ENCODE peak calls at places on chromosomes 2 and 18, in eight cellular contexts. N is WTC11; W is activated T-cell treated with anti-CD3 and anti-CD28 coated beads, Interleukin-2, amount 50 U/mL, for 72 hours; H is A549; C is left lung; F is CD4-positive, CD25-positive, alpha-beta regulatory T cell; O is heart left ventricle; Y is HCT116. V is an unnamed sample.

GRCh38 chr2:60285476-60286316 is 267.8 kb downstream of the BCL11A start:
- ATAC-seq in N (peak), W (no peak), H (no peak), C (no peak), F (no peak), O (no peak), Y (no peak), V (peak)

GRCh38 chr2:194455358-194455757 is 1201.7 kb upstream of the SLC39A10 start:
- ATAC-seq in N (no peak), W (no peak), H (no peak), C (no peak), F (no peak), O (no peak), Y (no peak), V (no peak)

GRCh38 chr2:144437636-144438035 is 82.3 kb downstream of the ZEB2 start:
- ATAC-seq in N (no peak), W (no peak), H (no peak), C (no peak), F (no peak), O (no peak), Y (no peak), V (no peak)

GRCh38 chr2:238176565-238176964 is 17.8 kb downstream of the ERFE start:
- ATAC-seq in N (no peak), W (no peak), H (no peak), C (no peak), F (no peak), O (no peak), Y (no peak), V (no peak)

GRCh38 chr2:234278556-234279286 is 218.2 kb downstream of the ARL4C start:
- ATAC-seq in N (no peak), W (peak), H (no peak), C (no peak), F (peak), O (no peak), Y (no peak), V (no peak)

GRCh38 chr2:74513605-74514367 is 464 bp upstream of the TLX2 start:
- ATAC-seq in N (peak), W (peak), H (peak), C (no peak), F (no peak), O (no peak), Y (no peak), V (no peak)

GRCh38 chr2:152445791-152446201 is 110.8 kb downstream of the FMNL2 start:
- ATAC-seq in N (no peak), W (peak), H (peak), C (peak), F (no peak), O (peak), Y (no peak), V (peak)

GRCh38 chr2:157747695-157748370 is 119.2 kb upstream of the ACVR1C start:
- ATAC-seq in N (no peak), W (peak), H (no peak), C (peak), F (no peak), O (no peak), Y (no peak), V (peak)

GRCh38 chr2:136479696-136480095 is 285.6 kb upstream of the THSD7B start:
- ATAC-seq in N (no peak), W (no peak), H (no peak), C (no peak), F (no peak), O (no peak), Y (no peak), V (no peak)

GRCh38 chr2:160647967-160648685 is 154.5 kb upstream of the RBMS1 start:
- ATAC-seq in N (peak), W (no peak), H (no peak), C (peak), F (no peak), O (peak), Y (no peak), V (peak)

GRCh38 chr18:35524236-35524635 is 26.5 kb upstream of the INO80C start:
- ATAC-seq in N (no peak), W (no peak), H (no peak), C (peak), F (no peak), O (peak), Y (no peak), V (no peak)

GRCh38 chr2:238203973-238204683 is 633 bp upstream of the ILKAP start:
- ATAC-seq in N (peak), W (no peak), H (peak), C (peak), F (no peak), O (no peak), Y (peak), V (no peak)

GRCh38 chr18:61690418-61691138 is 202.2 kb downstream of the RNF152 start:
- ATAC-seq in N (no peak), W (no peak), H (no peak), C (no peak), F (no peak), O (no peak), Y (no peak), V (no peak)

GRCh38 chr2:208782097-208782496 is 375.5 kb downstream of the PTH2R start:
- ATAC-seq in N (no peak), W (no peak), H (no peak), C (no peak), F (no peak), O (no peak), Y (no peak), V (no peak)

GRCh38 chr2:176507736-176508135 is 238.5 kb downstream of the MTX2 start:
- ATAC-seq in N (no peak), W (no peak), H (no peak), C (peak), F (no peak), O (no peak), Y (no peak), V (no peak)

GRCh38 chr18:39788395-39788794 is 2166.6 kb upstream of the PIK3C3 start:
- ATAC-seq in N (no peak), W (no peak), H (no peak), C (no peak), F (no peak), O (no peak), Y (no peak), V (peak)

GRCh38 chr18:3245853-3246635 is 1.6 kb upstream of the MYL12A start:
- ATAC-seq in N (peak), W (peak), H (peak), C (peak), F (peak), O (peak), Y (peak), V (peak)

GRCh38 chr18:5963267-5963666 is 67.9 kb upstream of the TMEM200C start:
- ATAC-seq in N (no peak), W (no peak), H (no peak), C (no peak), F (no peak), O (no peak), Y (no peak), V (no peak)

GRCh38 chr2:109457366-109457765 is 156.4 kb downstream of the SEPTIN10 start:
- ATAC-seq in N (no peak), W (no peak), H (no peak), C (no peak), F (no peak), O (no peak), Y (peak), V (peak)

GRCh38 chr2:170950221-170950737 is 21.2 kb downstream of the GORASP2 start:
- ATAC-seq in N (no peak), W (no peak), H (no peak), C (peak), F (no peak), O (no peak), Y (no peak), V (no peak)

GRCh38 chr2:199186226-199186864 is 271.4 kb downstream of the SATB2 start:
- ATAC-seq in N (peak), W (no peak), H (no peak), C (no peak), F (no peak), O (no peak), Y (no peak), V (no peak)

GRCh38 chr2:41598161-41598894 is 449.5 kb upstream of the PKDCC start:
- ATAC-seq in N (no peak), W (no peak), H (no peak), C (no peak), F (no peak), O (peak), Y (no peak), V (no peak)

GRCh38 chr18:54926593-54927297 is 32.5 kb downstream of the CCDC68 start:
- ATAC-seq in N (no peak), W (no peak), H (no peak), C (no peak), F (no peak), O (no peak), Y (no peak), V (no peak)

V was measured in esophagus mucosa.